ENCODE peak calls at places on chromosomes 13 and 19, in eight cellular contexts. P, Q, T, D, U, Z, B and W are unnamed samples.

GRCh38 chr13:106503272-106503671 is 32.2 kb downstream of the EFNB2 start:
- DNase-seq in P (no peak), Q (no peak), T (no peak), D (no peak), U (no peak), Z (no peak), B (no peak), W (no peak)

GRCh38 chr19:32407004-32407992 is 1.7 kb downstream of the DPY19L3 start:
- DNase-seq in P (no peak), Q (peak), T (peak), D (no peak), U (no peak), Z (no peak), B (no peak), W (no peak)

GRCh38 chr19:36113895-36114762 is 546 bp downstream of the POLR2I start:
- DNase-seq in P (peak), Q (peak), T (peak), D (peak), U (peak), Z (no peak), B (no peak), W (peak)

GRCh38 chr19:10871711-10872550 is 578 bp downstream of the CARM1 start:
- DNase-seq in P (peak), Q (peak), T (peak), D (peak), U (peak), Z (peak), B (no peak), W (peak)

GRCh38 chr13:51778407-51778806 is 25.6 kb downstream of the DHRS12 start:
- DNase-seq in P (no peak), Q (no peak), T (no peak), D (no peak), U (no peak), Z (no peak), B (no peak), W (no peak)

GRCh38 chr19:5113633-5114586 is 145.0 kb downstream of the KDM4B start:
- DNase-seq in P (no peak), Q (no peak), T (no peak), D (no peak), U (no peak), Z (no peak), B (no peak), W (no peak)

GRCh38 chr13:27005556-27005955 is 166.1 kb downstream of the USP12 start:
- DNase-seq in P (peak), Q (no peak), T (no peak), D (peak), U (no peak), Z (no peak), B (no peak), W (no peak)

GRCh38 chr19:11196406-11197287 is 698 bp downstream of the KANK2 start:
- DNase-seq in P (peak), Q (peak), T (peak), D (peak), U (peak), Z (no peak), B (no peak), W (peak)

GRCh38 chr19:1045247-1045603 is 5.3 kb downstream of the ABCA7 start:
- DNase-seq in P (peak), Q (peak), T (peak), D (peak), U (no peak), Z (peak), B (peak), W (peak)

DNA sequence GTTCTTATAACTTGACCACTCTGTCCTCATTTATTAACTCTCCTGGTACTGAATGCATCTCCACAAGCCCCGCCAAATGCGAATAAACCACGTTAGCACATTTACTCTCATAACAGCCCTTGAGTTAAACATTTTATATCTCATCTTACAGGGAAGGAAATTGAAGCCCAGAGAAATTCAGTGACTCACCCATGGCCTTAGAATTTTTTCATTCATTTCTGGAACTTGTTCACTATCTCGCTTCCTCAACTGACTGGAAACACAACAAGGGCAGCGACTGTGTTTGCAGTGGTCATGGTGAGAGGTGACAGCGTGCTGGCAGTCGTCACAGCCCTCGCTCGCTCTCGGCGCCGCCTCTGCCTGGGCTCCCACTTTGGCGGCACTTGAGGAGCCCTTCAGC is 39.5 kb downstream of the SERP2 start:
- DNase-seq in P (no peak), Q (no peak), T (no peak), D (no peak), U (no peak), Z (no peak), B (no peak), W (no peak)
- TF ChIP-seq EZH2phosphoT487 in P (no peak), Q (no peak), T (no peak), D (no peak), U (no peak), Z (no peak), B (no peak), W (no peak)

GRCh38 chr13:22944378-22944777 is 236.4 kb upstream of the SGCG start:
- DNase-seq in P (no peak), Q (no peak), T (peak), D (peak), U (no peak), Z (no peak), B (no peak), W (no peak)
- TF ChIP-seq CTCF in P (no peak), Q (peak), T (peak), D (peak), U (no peak), Z (no peak), B (peak), W (no peak)

GRCh38 chr13:85666356-85666755 is 132.9 kb downstream of the SLITRK6 start:
- DNase-seq in P (peak), Q (no peak), T (no peak), D (peak), U (no peak), Z (no peak), B (no peak), W (no peak)
- H3K27ac ChIP-seq in P (no peak), Q (no peak), T (no peak), D (peak), U (no peak), Z (no peak), B (no peak), W (no peak)

DNA sequence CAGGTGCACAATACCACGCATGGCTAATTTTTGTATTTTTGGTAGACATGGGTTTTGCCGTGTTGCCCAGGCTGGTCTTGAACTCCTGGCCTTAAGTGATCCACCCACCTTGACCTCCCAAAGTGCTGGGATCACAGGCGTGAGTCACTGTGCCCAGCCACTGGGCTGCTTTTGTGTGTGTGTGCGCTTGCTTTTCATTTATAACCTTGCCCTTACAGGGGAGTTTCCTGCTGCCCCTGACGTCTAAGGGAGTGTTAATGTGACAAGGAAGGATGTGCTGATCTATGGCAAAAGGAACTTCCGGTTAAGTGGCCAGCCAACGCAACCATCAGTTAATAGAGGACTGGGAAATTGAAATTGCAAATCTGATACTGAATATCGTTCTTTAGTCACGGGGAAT is 57.7 kb downstream of the ING1 start:
- DNase-seq in P (no peak), Q (no peak), T (no peak), D (no peak), U (no peak), Z (no peak), B (no peak), W (no peak)
- TF ChIP-seq EZH2phosphoT487 in P (no peak), Q (no peak), T (no peak), D (no peak), U (no peak), Z (no peak), B (no peak), W (no peak)

DNA sequence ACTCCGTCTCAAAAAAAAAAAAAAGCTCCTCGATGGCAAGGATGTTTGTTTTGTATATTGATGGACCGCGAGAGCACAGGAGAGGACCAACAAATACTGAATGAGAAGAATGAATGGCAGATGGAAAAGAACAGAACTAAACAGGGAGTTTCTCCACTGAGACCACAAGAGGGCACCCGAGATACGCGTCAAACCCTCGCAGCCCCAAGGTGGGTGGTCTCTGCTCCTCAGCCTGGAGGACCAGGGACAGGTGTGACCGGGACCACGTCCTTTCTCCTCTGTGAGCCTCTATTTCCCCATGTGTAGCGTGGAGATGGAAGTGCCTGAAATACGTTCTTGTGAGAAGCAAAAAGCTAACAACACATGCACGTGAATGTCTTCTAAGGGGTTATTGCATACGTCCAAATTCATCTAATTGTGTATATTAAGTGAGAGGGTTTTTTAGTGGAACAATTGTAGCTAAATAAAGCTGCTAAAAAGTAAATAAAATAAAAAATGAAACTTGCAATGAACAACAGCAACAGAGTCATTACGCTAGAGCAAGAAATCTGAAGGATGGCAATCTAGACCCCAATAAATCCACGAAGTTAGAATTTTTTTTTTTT is 8.3 kb upstream of the CDC42EP5 start:
- DNase-seq in P (peak), Q (peak), T (peak), D (peak), U (peak), Z (peak), B (peak), W (peak)
- TF ChIP-seq CTCF in P (peak), Q (peak), T (peak), D (peak), U (peak), Z (peak), B (peak), W (peak)

GRCh38 chr13:28707629-28708427 is 10.9 kb downstream of the SLC46A3 start:
- DNase-seq in P (no peak), Q (no peak), T (peak), D (no peak), U (peak), Z (peak), B (no peak), W (peak)
- H3K27ac ChIP-seq in P (no peak), Q (peak), T (peak), D (no peak), U (no peak), Z (no peak), B (no peak), W (no peak)

DNA sequence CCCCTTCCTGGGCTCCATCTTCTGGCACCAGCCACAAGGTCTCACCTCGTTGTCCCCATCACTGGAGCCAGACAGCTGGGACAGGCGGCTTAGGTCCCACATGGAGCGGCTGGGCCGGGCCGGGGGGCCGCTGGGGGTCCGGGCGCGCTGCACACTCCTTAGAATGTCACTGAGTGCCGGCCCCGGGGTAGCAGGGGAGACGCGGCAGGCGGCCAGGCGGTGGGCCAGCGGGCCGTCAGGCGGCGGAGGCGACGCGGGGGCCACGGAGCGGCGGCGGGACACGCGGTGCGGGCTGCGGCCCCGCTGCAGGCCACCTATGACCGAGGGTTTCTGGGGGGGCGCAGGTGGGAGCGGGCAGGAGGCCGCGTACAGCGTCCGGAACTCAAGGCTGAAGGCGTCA is 3.1 kb upstream of the SPACA4 start:
- DNase-seq in P (no peak), Q (no peak), T (no peak), D (no peak), U (no peak), Z (no peak), B (no peak), W (no peak)
- TF ChIP-seq EZH2phosphoT487 in P (no peak), Q (no peak), T (no peak), D (no peak), U (no peak), Z (no peak), B (no peak), W (no peak)

GRCh38 chr19:50882188-50882587 is 8.9 kb downstream of the KLK2 start:
- DNase-seq in P (no peak), Q (no peak), T (no peak), D (no peak), U (no peak), Z (no peak), B (no peak), W (no peak)
- TF ChIP-seq CTCF in P (no peak), Q (no peak), T (peak), D (peak), U (no peak), Z (no peak), B (peak), W (peak)

GRCh38 chr19:38019427-38019724 is 112.4 kb downstream of the SIPA1L3 start:
- DNase-seq in P (no peak), Q (no peak), T (no peak), D (peak), U (no peak), Z (no peak), B (no peak), W (no peak)

GRCh38 chr19:38021356-38021755 is 114.3 kb downstream of the SIPA1L3 start:
- DNase-seq in P (no peak), Q (no peak), T (no peak), D (no peak), U (no peak), Z (no peak), B (no peak), W (no peak)

GRCh38 chr19:38018694-38019426 is 111.9 kb downstream of the SIPA1L3 start:
- DNase-seq in P (no peak), Q (no peak), T (peak), D (no peak), U (no peak), Z (no peak), B (no peak), W (no peak)

GRCh38 chr19:38017504-38018150 is 110.6 kb downstream of the SIPA1L3 start:
- DNase-seq in P (no peak), Q (no peak), T (no peak), D (no peak), U (no peak), Z (no peak), B (no peak), W (no peak)

GRCh38 chr19:38020331-38020730 is 113.3 kb downstream of the SIPA1L3 start:
- DNase-seq in P (no peak), Q (no peak), T (no peak), D (no peak), U (no peak), Z (no peak), B (no peak), W (no peak)
- H3K27ac ChIP-seq in P (no peak), Q (no peak), T (no peak), D (no peak), U (no peak), Z (no peak), B (no peak), W (no peak)

GRCh38 chr13:35874704-35875103 is 256.5 kb downstream of the DCLK1 start:
- DNase-seq in P (no peak), Q (no peak), T (no peak), D (no peak), U (no peak), Z (no peak), B (no peak), W (no peak)
- TF ChIP-seq EZH2phosphoT487 in P (no peak), Q (no peak), T (no peak), D (no peak), U (no peak), Z (no peak), B (no peak), W (no peak)